ENCODE peak calls at places on chromosomes 7 and 10, in six cellular contexts. One of them, this sample, is unnamed.

GRCh38 chr10:90968448-90969086 is 47.7 kb upstream of the ANKRD1 start:
- DNase-seq in NCI-H1092: no peak
- DNase-seq in left ventricle myocardium inferior: no peak
- DNase-seq in substantia nigra: no peak
- DNase-seq in keratinocyte: no peak
- DNase-seq in stimulated activated naive CD8-positive, alpha-beta T cell treated with anti-CD3 and anti-CD28 coated beads, Interleukin-15, amount 100 ng/mL, for 72 hours: no peak
- DNase-seq in this sample: peak

GRCh38 chr7:127713758-127714157 is 61.8 kb downstream of the SND1 start:
- DNase-seq in NCI-H1092: no peak
- DNase-seq in stimulated activated naive CD8-positive, alpha-beta T cell treated with anti-CD3 and anti-CD28 coated beads, Interleukin-15, amount 100 ng/mL, for 72 hours: no peak
- DNase-seq in substantia nigra: peak
- DNase-seq in left ventricle myocardium inferior: no peak
- DNase-seq in keratinocyte: no peak
- DNase-seq in this sample: no peak

GRCh38 chr7:106071999-106072714 is 40.0 kb downstream of the SYPL1 start:
- DNase-seq in NCI-H1092: no peak
- DNase-seq in substantia nigra: no peak
- DNase-seq in keratinocyte: no peak
- DNase-seq in stimulated activated naive CD8-positive, alpha-beta T cell treated with anti-CD3 and anti-CD28 coated beads, Interleukin-15, amount 100 ng/mL, for 72 hours: no peak
- DNase-seq in left ventricle myocardium inferior: no peak
- DNase-seq in this sample: no peak

GRCh38 chr7:152867482-152867833 is 107.9 kb downstream of the ACTR3B start:
- DNase-seq in stimulated activated naive CD8-positive, alpha-beta T cell treated with anti-CD3 and anti-CD28 coated beads, Interleukin-15, amount 100 ng/mL, for 72 hours: no peak
- DNase-seq in NCI-H1092: no peak
- DNase-seq in left ventricle myocardium inferior: no peak
- DNase-seq in substantia nigra: no peak
- DNase-seq in keratinocyte: no peak
- DNase-seq in this sample: no peak

GRCh38 chr10:97025613-97026242 is 160.0 kb downstream of the SLIT1 start:
- DNase-seq in stimulated activated naive CD8-positive, alpha-beta T cell treated with anti-CD3 and anti-CD28 coated beads, Interleukin-15, amount 100 ng/mL, for 72 hours: peak
- DNase-seq in keratinocyte: peak
- DNase-seq in left ventricle myocardium inferior: no peak
- DNase-seq in NCI-H1092: no peak
- DNase-seq in substantia nigra: peak
- DNase-seq in this sample: peak

GRCh38 chr10:62618576-62619408 is 185.7 kb upstream of the ADO start:
- DNase-seq in NCI-H1092: no peak
- DNase-seq in stimulated activated naive CD8-positive, alpha-beta T cell treated with anti-CD3 and anti-CD28 coated beads, Interleukin-15, amount 100 ng/mL, for 72 hours: no peak
- DNase-seq in keratinocyte: no peak
- DNase-seq in left ventricle myocardium inferior: no peak
- DNase-seq in substantia nigra: no peak
- DNase-seq in this sample: peak

GRCh38 chr10:116212756-116213155 is 60.2 kb downstream of the GFRA1 start:
- DNase-seq in keratinocyte: no peak
- DNase-seq in NCI-H1092: no peak
- DNase-seq in substantia nigra: no peak
- DNase-seq in stimulated activated naive CD8-positive, alpha-beta T cell treated with anti-CD3 and anti-CD28 coated beads, Interleukin-15, amount 100 ng/mL, for 72 hours: no peak
- DNase-seq in left ventricle myocardium inferior: no peak
- DNase-seq in this sample: no peak

GRCh38 chr7:74525881-74526280 is 72.2 kb downstream of the GTF2IRD1 start:
- DNase-seq in stimulated activated naive CD8-positive, alpha-beta T cell treated with anti-CD3 and anti-CD28 coated beads, Interleukin-15, amount 100 ng/mL, for 72 hours: no peak
- DNase-seq in NCI-H1092: no peak
- DNase-seq in keratinocyte: peak
- DNase-seq in substantia nigra: no peak
- DNase-seq in left ventricle myocardium inferior: no peak
- DNase-seq in this sample: no peak

GRCh38 chr10:75150656-75151055 is 39.2 kb downstream of the SAMD8 start:
- DNase-seq in stimulated activated naive CD8-positive, alpha-beta T cell treated with anti-CD3 and anti-CD28 coated beads, Interleukin-15, amount 100 ng/mL, for 72 hours: no peak
- DNase-seq in NCI-H1092: no peak
- DNase-seq in left ventricle myocardium inferior: no peak
- DNase-seq in keratinocyte: no peak
- DNase-seq in substantia nigra: no peak
- DNase-seq in this sample: no peak

GRCh38 chr7:26006421-26006820 is 145.6 kb upstream of the NFE2L3 start:
- DNase-seq in stimulated activated naive CD8-positive, alpha-beta T cell treated with anti-CD3 and anti-CD28 coated beads, Interleukin-15, amount 100 ng/mL, for 72 hours: no peak
- DNase-seq in keratinocyte: no peak
- DNase-seq in NCI-H1092: no peak
- DNase-seq in left ventricle myocardium inferior: no peak
- DNase-seq in substantia nigra: no peak
- DNase-seq in this sample: no peak

GRCh38 chr10:59954296-59954695 is 47.9 kb upstream of the CCDC6 start:
- DNase-seq in stimulated activated naive CD8-positive, alpha-beta T cell treated with anti-CD3 and anti-CD28 coated beads, Interleukin-15, amount 100 ng/mL, for 72 hours: no peak
- DNase-seq in left ventricle myocardium inferior: no peak
- DNase-seq in NCI-H1092: no peak
- DNase-seq in substantia nigra: no peak
- DNase-seq in keratinocyte: no peak
- DNase-seq in this sample: no peak

GRCh38 chr10:7267142-7267541 is 143.7 kb downstream of the SFMBT2 start:
- DNase-seq in stimulated activated naive CD8-positive, alpha-beta T cell treated with anti-CD3 and anti-CD28 coated beads, Interleukin-15, amount 100 ng/mL, for 72 hours: no peak
- DNase-seq in NCI-H1092: no peak
- DNase-seq in keratinocyte: no peak
- DNase-seq in substantia nigra: no peak
- DNase-seq in left ventricle myocardium inferior: no peak
- DNase-seq in this sample: no peak

GRCh38 chr7:117489435-117489834 is 9.6 kb downstream of the CFTR start:
- DNase-seq in NCI-H1092: no peak
- DNase-seq in keratinocyte: no peak
- DNase-seq in stimulated activated naive CD8-positive, alpha-beta T cell treated with anti-CD3 and anti-CD28 coated beads, Interleukin-15, amount 100 ng/mL, for 72 hours: no peak
- DNase-seq in substantia nigra: no peak
- DNase-seq in left ventricle myocardium inferior: no peak
- DNase-seq in this sample: no peak

GRCh38 chr10:100175873-100176272 is 10.0 kb downstream of the ERLIN1 start:
- DNase-seq in left ventricle myocardium inferior: no peak
- DNase-seq in stimulated activated naive CD8-positive, alpha-beta T cell treated with anti-CD3 and anti-CD28 coated beads, Interleukin-15, amount 100 ng/mL, for 72 hours: no peak
- DNase-seq in NCI-H1092: no peak
- DNase-seq in substantia nigra: no peak
- DNase-seq in keratinocyte: no peak
- DNase-seq in this sample: no peak

GRCh38 chr10:8360814-8361509 is 306.5 kb downstream of the GATA3 start:
- DNase-seq in left ventricle myocardium inferior: no peak
- DNase-seq in substantia nigra: no peak
- DNase-seq in NCI-H1092: no peak
- DNase-seq in keratinocyte: no peak
- DNase-seq in stimulated activated naive CD8-positive, alpha-beta T cell treated with anti-CD3 and anti-CD28 coated beads, Interleukin-15, amount 100 ng/mL, for 72 hours: no peak
- DNase-seq in this sample: no peak

GRCh38 chr10:68212721-68213352 is 19.1 kb downstream of the ATOH7 start:
- DNase-seq in keratinocyte: no peak
- DNase-seq in left ventricle myocardium inferior: no peak
- DNase-seq in NCI-H1092: peak
- DNase-seq in stimulated activated naive CD8-positive, alpha-beta T cell treated with anti-CD3 and anti-CD28 coated beads, Interleukin-15, amount 100 ng/mL, for 72 hours: no peak
- DNase-seq in substantia nigra: no peak
- DNase-seq in this sample: peak

GRCh38 chr10:116007256-116007891 is 265.6 kb downstream of the GFRA1 start:
- DNase-seq in left ventricle myocardium inferior: no peak
- DNase-seq in stimulated activated naive CD8-positive, alpha-beta T cell treated with anti-CD3 and anti-CD28 coated beads, Interleukin-15, amount 100 ng/mL, for 72 hours: no peak
- DNase-seq in keratinocyte: no peak
- DNase-seq in substantia nigra: no peak
- DNase-seq in NCI-H1092: no peak
- DNase-seq in this sample: no peak

GRCh38 chr10:130300608-130301025 is 164.4 kb downstream of the GLRX3 start:
- DNase-seq in NCI-H1092: no peak
- DNase-seq in stimulated activated naive CD8-positive, alpha-beta T cell treated with anti-CD3 and anti-CD28 coated beads, Interleukin-15, amount 100 ng/mL, for 72 hours: peak
- DNase-seq in substantia nigra: no peak
- DNase-seq in keratinocyte: no peak
- DNase-seq in left ventricle myocardium inferior: peak
- DNase-seq in this sample: peak